ENCODE peak calls at places on chromosomes 2 and 18, in ten cellular contexts. X is MV-4-11; H is amniotic epithelial cell; G is H1; O is thyroid gland; Y is DMS79 treated with DMSO at 0.1 percent for 48 hours; Z is right cardiac atrium; T is CD8-positive, alpha-beta T cell; M is AML-193; D is HFFc6. A is an unnamed sample.

GRCh38 chr18:40577255-40577654 is 1377.8 kb upstream of the PIK3C3 start:
- DNase-seq in H (peak), T (no peak), G (no peak), Z (no peak), O (no peak), Y (no peak), D (no peak), M (no peak), X (no peak), A (no peak)

GRCh38 chr2:43611987-43612894 is 16.4 kb upstream of the THADA start:
- DNase-seq in Z (peak), O (peak), X (peak), G (peak), T (peak), H (peak), M (peak), D (peak), Y (peak), A (no peak)

GRCh38 chr2:180443896-180444295 is 436.8 kb upstream of the CWC22 start:
- DNase-seq in X (peak), D (no peak), G (no peak), T (no peak), M (peak), H (peak), Z (no peak), Y (no peak), O (no peak), A (no peak)

GRCh38 chr2:45024600-45025291 is 15.5 kb upstream of the SIX2 start:
- DNase-seq in D (peak), T (no peak), Y (peak), X (no peak), H (peak), G (no peak), M (no peak), Z (peak), O (peak), A (no peak)

GRCh38 chr2:189218236-189218635 is 38.7 kb upstream of the COL5A2 start:
- DNase-seq in M (no peak), O (no peak), Z (no peak), D (no peak), H (peak), G (no peak), T (no peak), Y (no peak), X (no peak), A (no peak)

GRCh38 chr2:18266188-18266587 is 294.3 kb downstream of the RDH14 start:
- DNase-seq in Y (no peak), T (no peak), D (no peak), G (no peak), Z (no peak), X (no peak), O (no peak), H (no peak), M (no peak), A (no peak)

GRCh38 chr2:197145471-197146056 is 165.0 kb downstream of the ANKRD44 start:
- DNase-seq in Z (no peak), T (peak), Y (peak), D (no peak), X (peak), G (no peak), M (peak), O (no peak), H (no peak), A (peak)

GRCh38 chr2:212901604-212902275 is 249.7 kb downstream of the IKZF2 start:
- DNase-seq in X (no peak), Y (no peak), Z (no peak), H (no peak), M (no peak), O (no peak), G (no peak), T (no peak), D (no peak), A (no peak)

GRCh38 chr2:238695538-238695937 is 152.3 kb upstream of the TWIST2 start:
- DNase-seq in T (no peak), Y (peak), G (no peak), Z (peak), M (no peak), H (no peak), D (no peak), X (no peak), O (peak), A (no peak)